ENCODE peak calls at places on chromosomes 5 and 9, in six cellular contexts. One of them, this sample, is unnamed.

GRCh38 chr9:113572076-113572861 is 108.7 kb downstream of the RGS3 start:
- DNase-seq in sigmoid colon: peak; percentile 42
- DNase-seq in MV-4-11: no peak
- DNase-seq in T-helper 2 cell: no peak
- DNase-seq in SW480: no peak
- DNase-seq in Kasumi-1: no peak
- DNase-seq in this sample: no peak

GRCh38 chr9:107284636-107285035 is 1.6 kb downstream of the RAD23B start:
- DNase-seq in MV-4-11: no peak
- DNase-seq in Kasumi-1: no peak
- DNase-seq in SW480: no peak
- DNase-seq in sigmoid colon: no peak
- DNase-seq in T-helper 2 cell: no peak
- DNase-seq in this sample: no peak

GRCh38 chr5:97534166-97534565 is 351.1 kb upstream of the RIOK2 start:
- DNase-seq in SW480: peak; percentile 89
- DNase-seq in MV-4-11: peak; percentile 99
- DNase-seq in Kasumi-1: peak; percentile 55
- DNase-seq in T-helper 2 cell: no peak
- DNase-seq in sigmoid colon: no peak
- DNase-seq in this sample: peak; percentile 45

GRCh38 chr9:116323571-116323970 is 170.0 kb downstream of the PAPPA start:
- DNase-seq in MV-4-11: no peak
- DNase-seq in SW480: no peak
- DNase-seq in sigmoid colon: no peak
- DNase-seq in Kasumi-1: no peak
- DNase-seq in T-helper 2 cell: no peak
- DNase-seq in this sample: no peak

GRCh38 chr9:114302727-114303126 is 20.2 kb upstream of the ORM1 start:
- DNase-seq in T-helper 2 cell: no peak
- DNase-seq in MV-4-11: no peak
- DNase-seq in sigmoid colon: peak; percentile 22
- DNase-seq in Kasumi-1: no peak
- DNase-seq in SW480: no peak
- DNase-seq in this sample: no peak

GRCh38 chr9:71349218-71349617 is 227.8 kb upstream of the TRPM3 start:
- DNase-seq in Kasumi-1: no peak
- DNase-seq in SW480: no peak
- DNase-seq in sigmoid colon: no peak
- DNase-seq in MV-4-11: no peak
- DNase-seq in T-helper 2 cell: no peak
- DNase-seq in this sample: no peak

GRCh38 chr5:133066045-133066444 is 14.2 kb downstream of the HSPA4 start:
- DNase-seq in sigmoid colon: no peak
- DNase-seq in T-helper 2 cell: no peak
- DNase-seq in MV-4-11: no peak
- DNase-seq in SW480: no peak
- DNase-seq in Kasumi-1: no peak
- DNase-seq in this sample: no peak

GRCh38 chr9:121569266-121569648 is 69.6 kb upstream of the GGTA1 start:
- DNase-seq in sigmoid colon: no peak
- DNase-seq in SW480: no peak
- DNase-seq in T-helper 2 cell: no peak
- DNase-seq in Kasumi-1: no peak
- DNase-seq in MV-4-11: no peak
- DNase-seq in this sample: no peak

GRCh38 chr9:72551306-72551705 is 29.9 kb downstream of the TMC1 start:
- DNase-seq in T-helper 2 cell: no peak
- DNase-seq in MV-4-11: no peak
- DNase-seq in Kasumi-1: no peak
- DNase-seq in sigmoid colon: no peak
- DNase-seq in SW480: no peak
- DNase-seq in this sample: no peak

GRCh38 chr9:91515074-91515687 is 91.5 kb upstream of the NFIL3 start:
- DNase-seq in sigmoid colon: no peak
- DNase-seq in MV-4-11: peak; percentile 78
- DNase-seq in SW480: peak; percentile 28
- DNase-seq in Kasumi-1: no peak
- DNase-seq in T-helper 2 cell: no peak
- DNase-seq in this sample: no peak

GRCh38 chr9:124332321-124332720 is 74.6 kb downstream of the NEK6 start:
- DNase-seq in T-helper 2 cell: no peak
- DNase-seq in sigmoid colon: no peak
- DNase-seq in SW480: no peak
- DNase-seq in Kasumi-1: no peak
- DNase-seq in MV-4-11: no peak
- DNase-seq in this sample: no peak

GRCh38 chr9:72557549-72557948 is 36.1 kb downstream of the TMC1 start:
- DNase-seq in MV-4-11: peak; percentile 73
- DNase-seq in Kasumi-1: no peak
- DNase-seq in SW480: peak; percentile 57
- DNase-seq in sigmoid colon: peak; percentile 78
- DNase-seq in T-helper 2 cell: no peak
- DNase-seq in this sample: peak; percentile 14

GRCh38 chr9:131426545-131426944 is 32.7 kb downstream of the PRRC2B start:
- DNase-seq in MV-4-11: no peak
- DNase-seq in T-helper 2 cell: no peak
- DNase-seq in sigmoid colon: no peak
- DNase-seq in Kasumi-1: no peak
- DNase-seq in SW480: no peak
- DNase-seq in this sample: no peak

GRCh38 chr9:90838761-90839160 is 37.1 kb downstream of the SYK start:
- DNase-seq in T-helper 2 cell: no peak
- DNase-seq in Kasumi-1: no peak
- DNase-seq in MV-4-11: no peak
- DNase-seq in SW480: no peak
- DNase-seq in sigmoid colon: no peak
- DNase-seq in this sample: no peak

GRCh38 chr5:98709681-98710080 is 63.8 kb upstream of the RGMB start:
- DNase-seq in SW480: no peak
- DNase-seq in MV-4-11: no peak
- DNase-seq in Kasumi-1: no peak
- DNase-seq in sigmoid colon: no peak
- DNase-seq in T-helper 2 cell: no peak
- DNase-seq in this sample: no peak

GRCh38 chr5:133140311-133140710 is 88.5 kb downstream of the HSPA4 start:
- DNase-seq in MV-4-11: no peak
- DNase-seq in sigmoid colon: no peak
- DNase-seq in T-helper 2 cell: no peak
- DNase-seq in Kasumi-1: no peak
- DNase-seq in SW480: no peak
- DNase-seq in this sample: no peak

GRCh38 chr9:116899337-116900006 is 212.4 kb downstream of the TRIM32 start:
- DNase-seq in Kasumi-1: no peak
- DNase-seq in SW480: peak; percentile 41
- DNase-seq in sigmoid colon: no peak
- DNase-seq in T-helper 2 cell: no peak
- DNase-seq in MV-4-11: no peak
- DNase-seq in this sample: no peak

GRCh38 chr5:78830647-78831046 is 154.5 kb downstream of the ARSB start:
- DNase-seq in SW480: no peak
- DNase-seq in Kasumi-1: no peak
- DNase-seq in sigmoid colon: no peak
- DNase-seq in MV-4-11: no peak
- DNase-seq in T-helper 2 cell: no peak
- DNase-seq in this sample: no peak

GRCh38 chr5:57784106-57784505 is 301.5 kb upstream of the ACTBL2 start:
- DNase-seq in sigmoid colon: no peak
- DNase-seq in Kasumi-1: no peak
- DNase-seq in SW480: no peak
- DNase-seq in T-helper 2 cell: no peak
- DNase-seq in MV-4-11: no peak
- DNase-seq in this sample: no peak

GRCh38 chr9:111095423-111095822 is 57.2 kb upstream of the LPAR1 start:
- DNase-seq in Kasumi-1: no peak
- DNase-seq in T-helper 2 cell: no peak
- DNase-seq in SW480: no peak
- DNase-seq in sigmoid colon: no peak
- DNase-seq in MV-4-11: no peak
- DNase-seq in this sample: no peak

GRCh38 chr9:29873579-29873978 is 2300.3 kb upstream of the C9orf72 start:
- DNase-seq in SW480: no peak
- DNase-seq in sigmoid colon: no peak
- DNase-seq in T-helper 2 cell: no peak
- DNase-seq in Kasumi-1: no peak
- DNase-seq in MV-4-11: no peak
- DNase-seq in this sample: no peak

GRCh38 chr9:96478829-96479371 is 28.9 kb downstream of the HABP4 start:
- DNase-seq in sigmoid colon: no peak
- DNase-seq in T-helper 2 cell: no peak
- DNase-seq in SW480: no peak
- DNase-seq in MV-4-11: no peak
- DNase-seq in Kasumi-1: no peak
- DNase-seq in this sample: no peak

GRCh38 chr5:137410234-137411010 is 88.7 kb downstream of the SPOCK1 start:
- DNase-seq in SW480: no peak
- DNase-seq in T-helper 2 cell: no peak
- DNase-seq in Kasumi-1: no peak
- DNase-seq in sigmoid colon: no peak
- DNase-seq in MV-4-11: no peak
- DNase-seq in this sample: no peak

GRCh38 chr5:61409568-61409967 is 77.5 kb downstream of the ZSWIM6 start:
- DNase-seq in sigmoid colon: no peak
- DNase-seq in Kasumi-1: no peak
- DNase-seq in T-helper 2 cell: no peak
- DNase-seq in MV-4-11: no peak
- DNase-seq in SW480: peak; percentile 87
- DNase-seq in this sample: no peak

GRCh38 chr5:103617090-103617489 is 54.5 kb upstream of the NUDT12 start:
- DNase-seq in T-helper 2 cell: no peak
- DNase-seq in Kasumi-1: no peak
- DNase-seq in MV-4-11: no peak
- DNase-seq in SW480: no peak
- DNase-seq in sigmoid colon: no peak
- DNase-seq in this sample: no peak

GRCh38 chr5:151098185-151098813 is 17.5 kb upstream of the TNIP1 start:
- DNase-seq in Kasumi-1: peak; percentile 83
- DNase-seq in MV-4-11: peak; percentile 87
- DNase-seq in sigmoid colon: no peak
- DNase-seq in SW480: no peak
- DNase-seq in T-helper 2 cell: no peak
- DNase-seq in this sample: peak; percentile 19